ENCODE peak calls at places on chromosomes 7 and 10, in seven cellular contexts. One of them, this sample, is unnamed.
A peak's percentile ranks its signal among the peaks of the same experiment; 100 is the strongest.

GRCh38 chr7:36283171-36283570 is 106.5 kb upstream of the ANLN start:
- DNase-seq in prostate gland: no peak
- DNase-seq in IMR-90: no peak
- DNase-seq in HL-60: no peak
- DNase-seq in adrenal gland: no peak
- DNase-seq in hepatocyte: no peak
- DNase-seq in upper lobe of left lung: no peak
- DNase-seq in this sample: no peak

GRCh38 chr7:2735744-2736143 is 47.7 kb downstream of the AMZ1 start:
- DNase-seq in prostate gland: no peak
- DNase-seq in IMR-90: no peak
- DNase-seq in HL-60: no peak
- DNase-seq in adrenal gland: no peak
- DNase-seq in hepatocyte: no peak
- DNase-seq in upper lobe of left lung: no peak
- DNase-seq in this sample: no peak

GRCh38 chr10:102935939-102936605 is 18.0 kb downstream of the CNNM2 start:
- DNase-seq in prostate gland: no peak
- DNase-seq in IMR-90: no peak
- DNase-seq in HL-60: no peak
- DNase-seq in adrenal gland: no peak
- DNase-seq in hepatocyte: no peak
- DNase-seq in upper lobe of left lung: no peak
- DNase-seq in this sample: no peak

GRCh38 chr7:50363327-50364060 is 59.0 kb downstream of the IKZF1 start:
- DNase-seq in prostate gland: no peak
- DNase-seq in IMR-90: no peak
- DNase-seq in HL-60: no peak
- DNase-seq in adrenal gland: no peak
- DNase-seq in hepatocyte: no peak
- DNase-seq in upper lobe of left lung: no peak
- DNase-seq in this sample: no peak

GRCh38 chr10:44353721-44354120 is 31.2 kb downstream of the CXCL12 start:
- DNase-seq in prostate gland: no peak
- DNase-seq in IMR-90: no peak
- DNase-seq in HL-60: no peak
- DNase-seq in adrenal gland: no peak
- DNase-seq in hepatocyte: no peak
- DNase-seq in upper lobe of left lung: no peak
- DNase-seq in this sample: no peak

GRCh38 chr7:16579216-16579615 is 52.6 kb downstream of the LRRC72 start:
- DNase-seq in prostate gland: no peak
- DNase-seq in IMR-90: no peak
- DNase-seq in HL-60: no peak
- DNase-seq in adrenal gland: no peak
- DNase-seq in hepatocyte: no peak
- DNase-seq in upper lobe of left lung: no peak
- DNase-seq in this sample: no peak

GRCh38 chr7:55020481-55020871 is 1.7 kb downstream of the EGFR start:
- DNase-seq in prostate gland: peak; percentile 87
- DNase-seq in IMR-90: peak; percentile 60
- DNase-seq in HL-60: no peak
- DNase-seq in adrenal gland: peak; percentile 79
- DNase-seq in hepatocyte: peak; percentile 53
- DNase-seq in upper lobe of left lung: no peak
- DNase-seq in this sample: peak; percentile 12

GRCh38 chr10:30027057-30028005 is 32.1 kb downstream of the JCAD start:
- DNase-seq in prostate gland: no peak
- DNase-seq in IMR-90: no peak
- DNase-seq in HL-60: peak; percentile 84
- DNase-seq in adrenal gland: peak; percentile 28
- DNase-seq in hepatocyte: no peak
- DNase-seq in upper lobe of left lung: peak; percentile 81
- DNase-seq in this sample: peak; percentile 7

GRCh38 chr7:111198255-111198654 is 107.3 kb downstream of the LRRN3 start:
- DNase-seq in prostate gland: no peak
- DNase-seq in IMR-90: peak; percentile 100
- DNase-seq in HL-60: no peak
- DNase-seq in adrenal gland: no peak
- DNase-seq in hepatocyte: peak; percentile 10
- DNase-seq in upper lobe of left lung: no peak
- DNase-seq in this sample: peak; percentile 98

GRCh38 chr10:101233443-101233842 is 4.2 kb upstream of the LBX1 start:
- DNase-seq in prostate gland: no peak
- DNase-seq in IMR-90: no peak
- DNase-seq in HL-60: no peak
- DNase-seq in adrenal gland: no peak
- DNase-seq in hepatocyte: no peak
- DNase-seq in upper lobe of left lung: no peak
- DNase-seq in this sample: no peak
- H3K27me3 ChIP-seq in prostate gland: peaks cover 84% of the 10 kb centered on the region
- H3K27me3 ChIP-seq in IMR-90: peaks cover 96% of the 10 kb centered on the region
- H3K27me3 ChIP-seq in HL-60: peaks cover 91% of the 10 kb centered on the region
- H3K27me3 ChIP-seq in adrenal gland: peaks cover 100% of the 10 kb centered on the region
- H3K27me3 ChIP-seq in hepatocyte: peaks cover 99% of the 10 kb centered on the region
- H3K27me3 ChIP-seq in upper lobe of left lung: peaks cover 65% of the 10 kb centered on the region
- H3K27me3 ChIP-seq in this sample: peaks cover 97% of the 10 kb centered on the region

DNA sequence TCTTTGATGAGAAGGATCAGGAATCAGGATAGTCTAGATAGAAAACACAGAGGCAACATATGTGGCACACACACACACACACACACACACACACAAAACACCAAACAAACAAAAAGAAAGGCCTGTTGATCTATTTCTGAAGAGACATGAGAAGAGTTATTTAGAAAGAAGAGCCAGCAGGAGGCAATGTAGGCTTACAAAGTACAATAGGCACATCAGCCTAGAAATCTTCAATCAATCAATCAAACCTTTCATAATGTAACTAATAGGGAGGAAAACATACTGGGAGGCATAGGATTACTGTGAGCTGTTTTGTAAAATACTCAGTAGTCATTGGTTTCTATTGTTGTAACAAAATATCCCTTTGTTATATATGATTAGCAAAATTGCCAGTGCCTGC is 47.3 kb upstream of the TES start:
- DNase-seq in prostate gland: no peak
- DNase-seq in IMR-90: no peak
- DNase-seq in HL-60: no peak
- DNase-seq in adrenal gland: no peak
- DNase-seq in hepatocyte: no peak
- DNase-seq in upper lobe of left lung: no peak
- DNase-seq in this sample: no peak
- TF ChIP-seq CTCF in prostate gland: no peak
- TF ChIP-seq CTCF in IMR-90: no peak
- TF ChIP-seq CTCF in HL-60: no peak
- TF ChIP-seq CTCF in adrenal gland: no peak
- TF ChIP-seq CTCF in hepatocyte: no peak
- TF ChIP-seq CTCF in upper lobe of left lung: no peak
- TF ChIP-seq CTCF in this sample: peak; percentile 12

GRCh38 chr7:100545636-100546128 is 6.7 kb downstream of the AGFG2 start:
- DNase-seq in prostate gland: peak; percentile 35
- DNase-seq in IMR-90: peak; percentile 86
- DNase-seq in HL-60: no peak
- DNase-seq in adrenal gland: peak; percentile 94
- DNase-seq in hepatocyte: peak; percentile 86
- DNase-seq in upper lobe of left lung: no peak
- DNase-seq in this sample: peak; percentile 88
- H3K27ac ChIP-seq in prostate gland: peak overlapping the region; percentile 94
- H3K27ac ChIP-seq in IMR-90: peak overlapping the region; percentile 49
- H3K27ac ChIP-seq in HL-60: no peak overlapping the region
- H3K27ac ChIP-seq in adrenal gland: peak overlapping the region; percentile 93
- H3K27ac ChIP-seq in hepatocyte: peak overlapping the region; percentile 93
- H3K27ac ChIP-seq in upper lobe of left lung: peak overlapping the region; percentile 81
- H3K27ac ChIP-seq in this sample: peak overlapping the region; percentile 83

GRCh38 chr7:88757371-88757770 is 2.1 kb upstream of the ZNF804B start:
- DNase-seq in prostate gland: no peak
- DNase-seq in IMR-90: no peak
- DNase-seq in HL-60: no peak
- DNase-seq in adrenal gland: no peak
- DNase-seq in hepatocyte: no peak
- DNase-seq in upper lobe of left lung: no peak
- DNase-seq in this sample: no peak
- H3K27me3 ChIP-seq in prostate gland: peaks cover 6% of the 10 kb centered on the region
- H3K27me3 ChIP-seq in IMR-90: no peaks in the 10 kb centered on the region
- H3K27me3 ChIP-seq in HL-60: peaks cover 20% of the 10 kb centered on the region
- H3K27me3 ChIP-seq in adrenal gland: peaks cover 45% of the 10 kb centered on the region
- H3K27me3 ChIP-seq in hepatocyte: peaks cover 58% of the 10 kb centered on the region
- H3K27me3 ChIP-seq in upper lobe of left lung: peaks cover 16% of the 10 kb centered on the region
- H3K27me3 ChIP-seq in this sample: peaks cover 12% of the 10 kb centered on the region

GRCh38 chr10:24251547-24251946 is 42.6 kb downstream of the KIAA1217 start:
- DNase-seq in prostate gland: peak; percentile 45
- DNase-seq in IMR-90: no peak
- DNase-seq in HL-60: no peak
- DNase-seq in adrenal gland: no peak
- DNase-seq in hepatocyte: no peak
- DNase-seq in upper lobe of left lung: no peak
- DNase-seq in this sample: no peak

GRCh38 chr10:24254180-24254579 is 45.2 kb downstream of the KIAA1217 start:
- DNase-seq in prostate gland: no peak
- DNase-seq in IMR-90: peak; percentile 40
- DNase-seq in HL-60: no peak
- DNase-seq in adrenal gland: no peak
- DNase-seq in hepatocyte: no peak
- DNase-seq in upper lobe of left lung: no peak
- DNase-seq in this sample: no peak

GRCh38 chr10:24246365-24246764 is 37.4 kb downstream of the KIAA1217 start:
- DNase-seq in prostate gland: no peak
- DNase-seq in IMR-90: no peak
- DNase-seq in HL-60: no peak
- DNase-seq in adrenal gland: no peak
- DNase-seq in hepatocyte: no peak
- DNase-seq in upper lobe of left lung: no peak
- DNase-seq in this sample: no peak

GRCh38 chr10:24247841-24248240 is 38.9 kb downstream of the KIAA1217 start:
- DNase-seq in prostate gland: no peak
- DNase-seq in IMR-90: no peak
- DNase-seq in HL-60: no peak
- DNase-seq in adrenal gland: no peak
- DNase-seq in hepatocyte: no peak
- DNase-seq in upper lobe of left lung: no peak
- DNase-seq in this sample: no peak

GRCh38 chr10:24249829-24250415 is 41.0 kb downstream of the KIAA1217 start:
- DNase-seq in prostate gland: peak; percentile 36
- DNase-seq in IMR-90: no peak
- DNase-seq in HL-60: no peak
- DNase-seq in adrenal gland: no peak
- DNase-seq in hepatocyte: peak; percentile 34
- DNase-seq in upper lobe of left lung: no peak
- DNase-seq in this sample: no peak
- TF ChIP-seq CTCF in prostate gland: no peak
- TF ChIP-seq CTCF in IMR-90: no peak
- TF ChIP-seq CTCF in HL-60: no peak
- TF ChIP-seq CTCF in adrenal gland: no peak
- TF ChIP-seq CTCF in hepatocyte: no peak
- TF ChIP-seq CTCF in upper lobe of left lung: no peak
- TF ChIP-seq CTCF in this sample: no peak

GRCh38 chr7:148704189-148704588 is 5.5 kb downstream of the CUL1 start:
- DNase-seq in prostate gland: no peak
- DNase-seq in IMR-90: no peak
- DNase-seq in HL-60: no peak
- DNase-seq in adrenal gland: no peak
- DNase-seq in hepatocyte: no peak
- DNase-seq in upper lobe of left lung: no peak
- DNase-seq in this sample: no peak

GRCh38 chr7:148702876-148703670 is 4.4 kb downstream of the CUL1 start:
- DNase-seq in prostate gland: no peak
- DNase-seq in IMR-90: no peak
- DNase-seq in HL-60: no peak
- DNase-seq in adrenal gland: no peak
- DNase-seq in hepatocyte: no peak
- DNase-seq in upper lobe of left lung: no peak
- DNase-seq in this sample: no peak

GRCh38 chr7:148708026-148708685 is 9.5 kb downstream of the CUL1 start:
- DNase-seq in prostate gland: no peak
- DNase-seq in IMR-90: no peak
- DNase-seq in HL-60: peak; percentile 70
- DNase-seq in adrenal gland: no peak
- DNase-seq in hepatocyte: no peak
- DNase-seq in upper lobe of left lung: no peak
- DNase-seq in this sample: no peak

GRCh38 chr7:148706368-148706767 is 7.7 kb downstream of the CUL1 start:
- DNase-seq in prostate gland: no peak
- DNase-seq in IMR-90: no peak
- DNase-seq in HL-60: no peak
- DNase-seq in adrenal gland: no peak
- DNase-seq in hepatocyte: no peak
- DNase-seq in upper lobe of left lung: no peak
- DNase-seq in this sample: no peak

DNA sequence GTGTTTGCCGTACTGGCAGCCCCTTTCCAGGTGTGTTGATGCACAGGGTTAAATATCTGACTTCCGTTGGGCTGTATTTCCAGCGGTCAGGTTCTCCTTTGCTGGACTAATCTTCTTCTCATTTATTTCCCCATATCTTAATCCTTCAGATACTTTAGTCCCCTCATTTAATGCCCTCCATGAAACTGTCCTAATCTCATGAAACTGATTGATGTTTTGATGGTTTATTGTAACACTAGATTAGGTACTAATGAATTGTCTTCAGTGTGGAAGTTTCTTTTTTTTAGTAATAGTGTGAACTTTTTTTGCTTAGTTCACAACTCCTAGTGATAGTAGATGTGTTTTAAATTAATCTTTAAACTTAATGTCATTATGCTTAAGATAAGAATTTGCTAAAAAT is 6.3 kb downstream of the CUL1 start:
- DNase-seq in prostate gland: no peak
- DNase-seq in IMR-90: no peak
- DNase-seq in HL-60: no peak
- DNase-seq in adrenal gland: no peak
- DNase-seq in hepatocyte: no peak
- DNase-seq in upper lobe of left lung: no peak
- DNase-seq in this sample: no peak
- H3K27ac ChIP-seq in prostate gland: no peak overlapping the region
- H3K27ac ChIP-seq in IMR-90: no peak overlapping the region
- H3K27ac ChIP-seq in HL-60: no peak overlapping the region
- H3K27ac ChIP-seq in adrenal gland: no peak overlapping the region
- H3K27ac ChIP-seq in hepatocyte: no peak overlapping the region
- H3K27ac ChIP-seq in upper lobe of left lung: no peak overlapping the region
- H3K27ac ChIP-seq in this sample: no peak overlapping the region

GRCh38 chr7:105462765-105463164 is 59.3 kb downstream of the PUS7 start:
- DNase-seq in prostate gland: no peak
- DNase-seq in IMR-90: no peak
- DNase-seq in HL-60: no peak
- DNase-seq in adrenal gland: no peak
- DNase-seq in hepatocyte: no peak
- DNase-seq in upper lobe of left lung: no peak
- DNase-seq in this sample: no peak

GRCh38 chr7:105457619-105458018 is 64.5 kb downstream of the PUS7 start:
- DNase-seq in prostate gland: no peak
- DNase-seq in IMR-90: no peak
- DNase-seq in HL-60: no peak
- DNase-seq in adrenal gland: no peak
- DNase-seq in hepatocyte: no peak
- DNase-seq in upper lobe of left lung: no peak
- DNase-seq in this sample: no peak

DNA sequence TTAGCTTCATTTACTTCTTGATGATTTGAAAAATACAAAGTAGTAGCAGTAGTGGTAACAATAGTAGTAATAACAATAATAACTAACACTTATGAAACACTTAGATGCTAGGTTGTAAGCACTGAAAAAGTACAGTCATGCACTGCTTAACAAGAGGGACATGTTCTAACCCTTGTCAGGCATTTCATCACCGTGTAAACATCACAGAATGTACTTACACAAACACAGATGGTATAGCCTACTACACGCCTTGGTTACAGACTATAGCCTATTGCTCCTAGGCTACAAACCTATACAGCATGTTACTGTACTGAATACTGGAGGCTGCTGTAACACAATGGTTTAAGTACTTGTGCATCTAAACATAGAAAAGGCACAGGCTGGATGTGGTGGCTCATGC is 60.6 kb downstream of the PUS7 start:
- DNase-seq in prostate gland: peak; percentile 6
- DNase-seq in IMR-90: peak; percentile 14
- DNase-seq in HL-60: no peak
- DNase-seq in adrenal gland: no peak
- DNase-seq in hepatocyte: no peak
- DNase-seq in upper lobe of left lung: no peak
- DNase-seq in this sample: no peak
- H3K27me3 ChIP-seq in prostate gland: no peaks in the 10 kb centered on the region
- H3K27me3 ChIP-seq in IMR-90: no peaks in the 10 kb centered on the region
- H3K27me3 ChIP-seq in HL-60: no peaks in the 10 kb centered on the region
- H3K27me3 ChIP-seq in adrenal gland: no peaks in the 10 kb centered on the region
- H3K27me3 ChIP-seq in hepatocyte: no peaks in the 10 kb centered on the region
- H3K27me3 ChIP-seq in upper lobe of left lung: no peaks in the 10 kb centered on the region
- H3K27me3 ChIP-seq in this sample: no peaks in the 10 kb centered on the region